ENCODE peak calls at places on chromosomes 16 and 17, in six cellular contexts. K, S, R, M, F and Q are unnamed samples.

GRCh38 chr17:43661699-43662431 is at the start of gene MEOX1:
- DNase-seq in K (no peak), M (no peak), S (no peak), R (no peak), F (no peak), Q (no peak)

GRCh38 chr17:36880506-36880905 is 56.8 kb upstream of the LHX1 start:
- DNase-seq in S (no peak), K (no peak), F (no peak), M (no peak), R (no peak), Q (no peak)

GRCh38 chr16:89150981-89151380 is 20.6 kb upstream of the CDH15 start:
- DNase-seq in S (no peak), R (no peak), M (no peak), K (no peak), F (no peak), Q (no peak)

GRCh38 chr17:36972186-36972686 is 23.5 kb downstream of the AATF start:
- DNase-seq in M (no peak), K (no peak), F (no peak), R (no peak), S (no peak), Q (no peak)

GRCh38 chr16:21626659-21627277 is 25.6 kb downstream of the IGSF6 start:
- DNase-seq in K (no peak), M (peak), S (no peak), R (no peak), F (no peak), Q (no peak)

GRCh38 chr17:79231766-79232287 is 157.2 kb downstream of the ENGASE start:
- DNase-seq in F (no peak), M (no peak), K (no peak), R (no peak), S (no peak), Q (no peak)

GRCh38 chr16:735982-736453 is 4.8 kb downstream of the CIAO3 start:
- DNase-seq in R (no peak), K (no peak), F (no peak), M (no peak), S (no peak), Q (no peak)

GRCh38 chr17:76367647-76368046 is 13.9 kb upstream of the PRPSAP1 start:
- DNase-seq in M (no peak), F (no peak), K (no peak), S (no peak), R (no peak), Q (no peak)

GRCh38 chr17:2061441-2061797 is 6.5 kb downstream of the HIC1 start:
- DNase-seq in K (peak), R (no peak), S (no peak), F (no peak), M (no peak), Q (no peak)

GRCh38 chr17:65072577-65073178 is 16.1 kb upstream of the GNA13 start:
- DNase-seq in F (no peak), M (no peak), R (no peak), S (no peak), K (no peak), Q (no peak)

GRCh38 chr16:86831366-86831765 is 253.0 kb downstream of the FOXL1 start:
- DNase-seq in R (no peak), S (no peak), K (no peak), F (no peak), M (no peak), Q (no peak)